ENCODE peak calls at places on chromosomes 5 and 9, in four cellular contexts. R is HepG2, K is K562, W is GM12878. Q is an unnamed sample.
A peak's percentile ranks its signal among the peaks of the same experiment; 100 is the strongest.

GRCh38 chr5:76765249-76765648 is 49.3 kb downstream of the F2R start:
- DNase-seq in R (no peak), K (no peak), W (no peak), Q (no peak)

GRCh38 chr9:135971106-135971766 is 10.1 kb upstream of the UBAC1 start:
- DNase-seq in R (no peak), K (no peak), W (no peak), Q (no peak)

GRCh38 chr5:107157811-107158210 is 512.9 kb downstream of the EFNA5 start:
- DNase-seq in R (no peak), K (no peak), W (no peak), Q (no peak)

GRCh38 chr9:132769895-132770774 is 99.9 kb downstream of the GTF3C4 start:
- DNase-seq in R (peak; percentile 14), K (no peak), W (peak; percentile 12), Q (peak; percentile 74)

GRCh38 chr9:128105538-128106175 is 21.9 kb downstream of the PTGES2 start:
- DNase-seq in R (no peak), K (no peak), W (no peak), Q (no peak)

GRCh38 chr5:149265559-149265958 is 6.1 kb upstream of the AFAP1L1 start:
- DNase-seq in R (no peak), K (peak; percentile 11), W (no peak), Q (no peak)

GRCh38 chr5:18243846-18244245 is 609.6 kb downstream of the TAF11L14 start:
- DNase-seq in R (no peak), K (no peak), W (no peak), Q (no peak)

GRCh38 chr9:94740191-94740874 is 13.8 kb downstream of the AOPEP start:
- DNase-seq in R (no peak), K (no peak), W (no peak), Q (no peak)

GRCh38 chr5:98755406-98755805 is 18.1 kb upstream of the RGMB start:
- DNase-seq in R (no peak), K (no peak), W (no peak), Q (no peak)

GRCh38 chr5:40334242-40334635 is 345.5 kb upstream of the PTGER4 start:
- DNase-seq in R (no peak), K (no peak), W (no peak), Q (no peak)

GRCh38 chr5:96662725-96663513 is 743 bp downstream of the CAST start:
- DNase-seq in R (peak; percentile 69), K (no peak), W (peak; percentile 50), Q (peak; percentile 91)

GRCh38 chr5:82364497-82364896 is 86.3 kb upstream of the RPS23 start:
- DNase-seq in R (no peak), K (peak; percentile 63), W (no peak), Q (no peak)

GRCh38 chr5:173890195-173890951 is 2.2 kb downstream of the CPEB4 start:
- DNase-seq in R (no peak), K (peak; percentile 70), W (no peak), Q (peak; percentile 27)

GRCh38 chr5:179055436-179055835 is 4.7 kb upstream of the ZNF354C start:
- DNase-seq in R (no peak), K (no peak), W (no peak), Q (no peak)

GRCh38 chr9:16258708-16259107 is 611.8 kb downstream of the BNC2 start:
- DNase-seq in R (no peak), K (no peak), W (peak; percentile 19), Q (no peak)

GRCh38 chr5:170307575-170308465 is 10.2 kb upstream of the LCP2 start:
- DNase-seq in R (no peak), K (peak; percentile 83), W (no peak), Q (no peak)

GRCh38 chr9:92501671-92502393 is 19.5 kb upstream of the ASPN start:
- DNase-seq in R (peak; percentile 46), K (peak; percentile 51), W (no peak), Q (peak; percentile 44)

DNA sequence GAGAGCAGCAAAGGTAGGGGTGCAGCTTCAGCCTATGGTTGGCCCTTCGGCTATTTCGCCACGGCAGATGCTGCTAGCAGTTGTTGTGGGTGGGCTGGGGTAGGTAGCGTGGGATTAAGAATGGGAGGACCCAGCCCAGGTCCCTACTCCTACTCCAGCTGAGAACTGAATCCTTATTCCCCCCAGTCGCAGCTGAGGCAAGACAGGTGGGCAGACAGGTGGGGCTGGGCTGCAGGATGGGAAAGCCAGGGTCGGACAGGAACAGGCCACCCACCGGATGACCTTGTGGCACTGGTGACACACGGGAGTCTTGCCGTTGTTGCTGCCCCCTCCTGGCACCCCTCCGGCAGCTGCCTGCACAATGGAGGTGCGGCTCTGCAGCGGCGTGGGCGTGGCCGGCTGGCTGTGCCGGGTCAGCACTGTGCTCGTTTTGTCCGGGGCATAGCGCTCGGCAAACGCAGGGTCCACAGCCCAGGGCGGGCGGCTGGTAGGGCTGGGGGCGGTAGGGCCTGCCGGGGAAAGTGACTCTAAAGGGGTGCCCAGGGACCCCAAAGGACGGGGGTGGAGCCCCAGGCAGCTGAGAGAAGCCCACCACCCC is 8.2 kb downstream of the PDLIM7 start:
- DNase-seq in R (no peak), K (no peak), W (no peak), Q (peak; percentile 54)
- TF ChIP-seq ETV6 in R (no peak), K (no peak), W (no peak), Q (no peak)

GRCh38 chr9:96133296-96134010 is 168.5 kb downstream of the HSD17B3 start:
- DNase-seq in R (no peak), K (no peak), W (no peak), Q (no peak)

GRCh38 chr9:96126321-96126881 is 175.6 kb downstream of the HSD17B3 start:
- DNase-seq in R (no peak), K (no peak), W (no peak), Q (peak; percentile 28)

GRCh38 chr9:96135071-96135825 is 166.7 kb downstream of the HSD17B3 start:
- DNase-seq in R (no peak), K (no peak), W (no peak), Q (no peak)

GRCh38 chr9:96129698-96130097 is 172.3 kb downstream of the HSD17B3 start:
- DNase-seq in R (no peak), K (no peak), W (no peak), Q (peak; percentile 21)

GRCh38 chr9:96130970-96131369 is 171.0 kb downstream of the HSD17B3 start:
- DNase-seq in R (no peak), K (no peak), W (no peak), Q (no peak)
- TF ChIP-seq ETV6 in R (no peak), K (no peak), W (no peak), Q (no peak)

GRCh38 chr9:134165357-134166315 is 1.3 kb upstream of the RNU6ATAC start:
- DNase-seq in R (no peak), K (peak; percentile 41), W (no peak), Q (no peak)
- TF ChIP-seq ETV6 in R (no peak), K (no peak), W (no peak), Q (no peak)

DNA sequence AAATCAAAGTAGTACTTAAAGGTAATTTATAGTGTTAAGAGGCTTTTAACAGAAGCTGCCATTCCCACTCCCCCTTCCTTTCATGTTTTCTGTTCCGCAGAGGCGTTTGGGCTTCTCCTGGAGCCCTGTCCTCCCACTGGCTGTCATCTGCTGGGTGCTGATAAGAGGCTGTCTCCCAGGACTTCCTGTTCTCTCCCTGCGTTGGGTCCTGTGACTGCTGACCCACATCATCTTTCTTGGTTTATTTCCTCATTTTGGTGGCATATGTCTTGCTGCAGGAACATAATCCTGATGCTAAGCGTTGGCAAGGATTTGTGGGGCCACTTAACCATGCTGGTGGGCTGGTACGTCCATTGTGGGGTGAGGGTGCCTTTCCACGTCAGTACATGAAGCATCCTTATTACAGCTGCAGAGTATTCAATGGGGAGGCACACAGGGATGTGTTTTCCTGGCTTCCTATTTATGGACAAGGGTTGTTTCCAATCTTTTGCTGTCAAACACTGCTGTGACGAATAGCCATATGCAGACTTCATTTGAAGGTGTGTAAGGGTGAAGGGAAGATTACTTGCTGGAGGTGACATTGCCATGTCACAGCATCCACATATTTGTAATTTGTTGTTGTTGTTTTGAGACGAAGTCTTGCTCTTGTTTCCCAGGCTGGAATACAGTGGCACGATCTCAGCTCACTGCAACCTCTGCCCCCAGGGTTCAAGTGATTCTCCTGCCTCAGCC is 22.3 kb upstream of the RNF130 start:
- DNase-seq in R (no peak), K (peak; percentile 97), W (no peak), Q (no peak)
- TF ChIP-seq ETV6 in R (no peak), K (no peak), W (no peak), Q (no peak)

GRCh38 chr5:35677878-35678277 is 60.2 kb downstream of the SPEF2 start:
- DNase-seq in R (no peak), K (no peak), W (no peak), Q (no peak)

GRCh38 chr5:35683466-35683865 is 65.8 kb downstream of the SPEF2 start:
- DNase-seq in R (no peak), K (no peak), W (no peak), Q (no peak)

GRCh38 chr5:35679351-35679750 is 61.7 kb downstream of the SPEF2 start:
- DNase-seq in R (no peak), K (no peak), W (no peak), Q (no peak)

DNA sequence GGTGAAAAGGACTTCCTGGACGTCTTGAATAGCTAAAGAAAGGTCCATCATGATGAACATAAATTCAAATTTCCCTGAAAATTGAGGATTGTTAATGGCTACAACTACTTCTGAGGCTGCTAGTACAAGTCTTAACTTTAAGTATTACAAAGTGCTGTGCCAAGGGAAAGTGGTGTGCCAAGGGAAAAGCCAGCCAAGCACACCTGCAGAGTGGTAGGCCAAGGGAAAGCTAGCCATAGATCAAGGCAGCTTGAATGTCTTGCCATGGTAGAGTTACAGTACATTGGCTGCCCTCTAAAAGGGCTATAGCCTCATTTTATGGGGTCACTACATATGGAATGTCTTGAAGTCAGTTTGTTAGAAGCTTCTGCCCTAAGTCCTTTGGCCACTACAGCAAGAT is 64.2 kb downstream of the SPEF2 start:
- DNase-seq in R (no peak), K (no peak), W (no peak), Q (no peak)
- TF ChIP-seq ETV6 in R (no peak), K (no peak), W (no peak), Q (no peak)

GRCh38 chr5:14464661-14465060 is 116.9 kb upstream of the OTULINL start:
- DNase-seq in R (no peak), K (no peak), W (no peak), Q (no peak)
- TF ChIP-seq ETV6 in R (no peak), K (no peak), W (no peak), Q (no peak)

DNA sequence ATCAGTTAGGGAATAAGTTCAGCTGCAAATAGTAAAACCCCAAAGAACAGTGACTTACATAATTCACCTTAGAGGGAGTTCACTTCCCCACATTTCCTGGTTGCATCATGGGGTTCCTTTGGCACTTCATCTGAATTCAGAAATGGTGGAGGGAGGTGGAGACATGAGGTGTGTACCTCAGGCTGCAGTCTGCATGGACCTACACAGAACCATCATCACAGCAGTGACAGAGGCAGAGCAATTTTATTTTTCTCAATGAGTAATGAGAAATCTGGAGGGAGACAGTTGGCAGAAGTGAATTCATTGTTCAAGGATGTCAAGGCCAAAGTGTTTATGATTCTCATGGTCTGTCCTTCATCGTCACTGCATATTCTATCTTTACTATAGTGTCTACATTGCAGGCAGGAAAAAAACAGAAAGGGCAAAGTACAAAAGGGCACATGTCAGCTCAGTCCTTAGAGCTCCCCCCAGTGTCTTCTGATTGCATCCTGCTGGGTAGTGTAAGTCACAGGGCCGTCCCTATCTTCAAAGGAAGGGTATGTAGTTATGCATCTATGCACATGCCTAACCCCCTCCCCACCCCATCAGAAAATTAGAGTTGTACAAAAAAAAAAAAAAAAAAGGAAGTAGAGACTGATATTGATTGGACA is 132.8 kb upstream of the APC start:
- DNase-seq in R (peak; percentile 68), K (peak; percentile 58), W (peak; percentile 13), Q (no peak)
- TF ChIP-seq ETV6 in R (no peak), K (no peak), W (no peak), Q (no peak)